ENCODE peak calls at places on chromosomes 5 and 9, in ten cellular contexts. One of them, this sample, is unnamed.

GRCh38 chr9:112049834-112050516 is 125.1 kb downstream of the SUSD1 start:
- DNase-seq in activated CD8-positive, alpha-beta memory T cell treated with anti-CD3 and anti-CD28 coated beads, Interleukin-2, amount 10 ng/mL, durations not matched to agents 7 days and 5 days: no peak
- DNase-seq in WTC11: no peak
- DNase-seq in stimulated activated CD4-positive, alpha-beta T cell treated with anti-CD3 and anti-CD28 coated beads, Interleukin-12 subunit alpha, Interleukin-12 subunit beta, amount 100 ng/mL, for 4 hours: no peak
- DNase-seq in NCI-H2081: no peak
- DNase-seq in activated T-cell treated with anti-CD3 and anti-CD28 coated beads, Interleukin-2, amount 50 U/mL, for 72 hours: no peak
- DNase-seq in A549: no peak
- DNase-seq in GM23338: no peak
- DNase-seq in HS-27A: no peak
- DNase-seq in neuronal stem cell: no peak
- DNase-seq in this sample: no peak

GRCh38 chr9:36151306-36152210 is 15.0 kb downstream of the GLIPR2 start:
- DNase-seq in activated CD8-positive, alpha-beta memory T cell treated with anti-CD3 and anti-CD28 coated beads, Interleukin-2, amount 10 ng/mL, durations not matched to agents 7 days and 5 days: peak
- DNase-seq in WTC11: no peak
- DNase-seq in stimulated activated CD4-positive, alpha-beta T cell treated with anti-CD3 and anti-CD28 coated beads, Interleukin-12 subunit alpha, Interleukin-12 subunit beta, amount 100 ng/mL, for 4 hours: peak
- DNase-seq in NCI-H2081: no peak
- DNase-seq in activated T-cell treated with anti-CD3 and anti-CD28 coated beads, Interleukin-2, amount 50 U/mL, for 72 hours: peak
- DNase-seq in A549: no peak
- DNase-seq in GM23338: no peak
- DNase-seq in HS-27A: no peak
- DNase-seq in neuronal stem cell: no peak
- DNase-seq in this sample: peak

GRCh38 chr5:65418661-65419060 is 63.1 kb downstream of the ADAMTS6 start:
- DNase-seq in activated CD8-positive, alpha-beta memory T cell treated with anti-CD3 and anti-CD28 coated beads, Interleukin-2, amount 10 ng/mL, durations not matched to agents 7 days and 5 days: no peak
- DNase-seq in WTC11: no peak
- DNase-seq in stimulated activated CD4-positive, alpha-beta T cell treated with anti-CD3 and anti-CD28 coated beads, Interleukin-12 subunit alpha, Interleukin-12 subunit beta, amount 100 ng/mL, for 4 hours: no peak
- DNase-seq in NCI-H2081: no peak
- DNase-seq in activated T-cell treated with anti-CD3 and anti-CD28 coated beads, Interleukin-2, amount 50 U/mL, for 72 hours: no peak
- DNase-seq in A549: no peak
- DNase-seq in GM23338: no peak
- DNase-seq in HS-27A: no peak
- DNase-seq in neuronal stem cell: no peak
- DNase-seq in this sample: peak

GRCh38 chr9:89052470-89053097 is 61.3 kb downstream of the S1PR3 start:
- DNase-seq in activated CD8-positive, alpha-beta memory T cell treated with anti-CD3 and anti-CD28 coated beads, Interleukin-2, amount 10 ng/mL, durations not matched to agents 7 days and 5 days: no peak
- DNase-seq in WTC11: no peak
- DNase-seq in stimulated activated CD4-positive, alpha-beta T cell treated with anti-CD3 and anti-CD28 coated beads, Interleukin-12 subunit alpha, Interleukin-12 subunit beta, amount 100 ng/mL, for 4 hours: no peak
- DNase-seq in NCI-H2081: no peak
- DNase-seq in activated T-cell treated with anti-CD3 and anti-CD28 coated beads, Interleukin-2, amount 50 U/mL, for 72 hours: no peak
- DNase-seq in A549: no peak
- DNase-seq in GM23338: no peak
- DNase-seq in HS-27A: no peak
- DNase-seq in neuronal stem cell: no peak
- DNase-seq in this sample: no peak

GRCh38 chr5:14767942-14768837 is 103.4 kb downstream of the ANKH start:
- DNase-seq in activated CD8-positive, alpha-beta memory T cell treated with anti-CD3 and anti-CD28 coated beads, Interleukin-2, amount 10 ng/mL, durations not matched to agents 7 days and 5 days: no peak
- DNase-seq in WTC11: no peak
- DNase-seq in stimulated activated CD4-positive, alpha-beta T cell treated with anti-CD3 and anti-CD28 coated beads, Interleukin-12 subunit alpha, Interleukin-12 subunit beta, amount 100 ng/mL, for 4 hours: no peak
- DNase-seq in NCI-H2081: peak
- DNase-seq in activated T-cell treated with anti-CD3 and anti-CD28 coated beads, Interleukin-2, amount 50 U/mL, for 72 hours: no peak
- DNase-seq in A549: no peak
- DNase-seq in GM23338: no peak
- DNase-seq in HS-27A: no peak
- DNase-seq in neuronal stem cell: no peak
- DNase-seq in this sample: no peak

GRCh38 chr5:68080282-68081050 is 135.1 kb upstream of the PIK3R1 start:
- DNase-seq in activated CD8-positive, alpha-beta memory T cell treated with anti-CD3 and anti-CD28 coated beads, Interleukin-2, amount 10 ng/mL, durations not matched to agents 7 days and 5 days: no peak
- DNase-seq in WTC11: no peak
- DNase-seq in stimulated activated CD4-positive, alpha-beta T cell treated with anti-CD3 and anti-CD28 coated beads, Interleukin-12 subunit alpha, Interleukin-12 subunit beta, amount 100 ng/mL, for 4 hours: no peak
- DNase-seq in NCI-H2081: no peak
- DNase-seq in activated T-cell treated with anti-CD3 and anti-CD28 coated beads, Interleukin-2, amount 50 U/mL, for 72 hours: no peak
- DNase-seq in A549: no peak
- DNase-seq in GM23338: no peak
- DNase-seq in HS-27A: no peak
- DNase-seq in neuronal stem cell: no peak
- DNase-seq in this sample: no peak

GRCh38 chr5:40441733-40442132 is 238.0 kb upstream of the PTGER4 start:
- DNase-seq in activated CD8-positive, alpha-beta memory T cell treated with anti-CD3 and anti-CD28 coated beads, Interleukin-2, amount 10 ng/mL, durations not matched to agents 7 days and 5 days: peak
- DNase-seq in WTC11: no peak
- DNase-seq in stimulated activated CD4-positive, alpha-beta T cell treated with anti-CD3 and anti-CD28 coated beads, Interleukin-12 subunit alpha, Interleukin-12 subunit beta, amount 100 ng/mL, for 4 hours: peak
- DNase-seq in NCI-H2081: no peak
- DNase-seq in activated T-cell treated with anti-CD3 and anti-CD28 coated beads, Interleukin-2, amount 50 U/mL, for 72 hours: peak
- DNase-seq in A549: no peak
- DNase-seq in GM23338: no peak
- DNase-seq in HS-27A: no peak
- DNase-seq in neuronal stem cell: no peak
- DNase-seq in this sample: no peak

GRCh38 chr5:180352116-180352975 is 790 bp downstream of the GFPT2 start:
- DNase-seq in activated CD8-positive, alpha-beta memory T cell treated with anti-CD3 and anti-CD28 coated beads, Interleukin-2, amount 10 ng/mL, durations not matched to agents 7 days and 5 days: no peak
- DNase-seq in WTC11: no peak
- DNase-seq in stimulated activated CD4-positive, alpha-beta T cell treated with anti-CD3 and anti-CD28 coated beads, Interleukin-12 subunit alpha, Interleukin-12 subunit beta, amount 100 ng/mL, for 4 hours: no peak
- DNase-seq in NCI-H2081: no peak
- DNase-seq in activated T-cell treated with anti-CD3 and anti-CD28 coated beads, Interleukin-2, amount 50 U/mL, for 72 hours: no peak
- DNase-seq in A549: peak
- DNase-seq in GM23338: peak
- DNase-seq in HS-27A: no peak
- DNase-seq in neuronal stem cell: peak
- DNase-seq in this sample: no peak

GRCh38 chr9:136564379-136564988 is 18.6 kb upstream of the NOTCH1 start:
- DNase-seq in activated CD8-positive, alpha-beta memory T cell treated with anti-CD3 and anti-CD28 coated beads, Interleukin-2, amount 10 ng/mL, durations not matched to agents 7 days and 5 days: no peak
- DNase-seq in WTC11: no peak
- DNase-seq in stimulated activated CD4-positive, alpha-beta T cell treated with anti-CD3 and anti-CD28 coated beads, Interleukin-12 subunit alpha, Interleukin-12 subunit beta, amount 100 ng/mL, for 4 hours: no peak
- DNase-seq in NCI-H2081: no peak
- DNase-seq in activated T-cell treated with anti-CD3 and anti-CD28 coated beads, Interleukin-2, amount 50 U/mL, for 72 hours: no peak
- DNase-seq in A549: no peak
- DNase-seq in GM23338: no peak
- DNase-seq in HS-27A: no peak
- DNase-seq in neuronal stem cell: no peak
- DNase-seq in this sample: no peak

GRCh38 chr5:172834570-172835245 is 657 bp downstream of the ERGIC1 start:
- DNase-seq in activated CD8-positive, alpha-beta memory T cell treated with anti-CD3 and anti-CD28 coated beads, Interleukin-2, amount 10 ng/mL, durations not matched to agents 7 days and 5 days: no peak
- DNase-seq in WTC11: peak
- DNase-seq in stimulated activated CD4-positive, alpha-beta T cell treated with anti-CD3 and anti-CD28 coated beads, Interleukin-12 subunit alpha, Interleukin-12 subunit beta, amount 100 ng/mL, for 4 hours: peak
- DNase-seq in NCI-H2081: no peak
- DNase-seq in activated T-cell treated with anti-CD3 and anti-CD28 coated beads, Interleukin-2, amount 50 U/mL, for 72 hours: no peak
- DNase-seq in A549: no peak
- DNase-seq in GM23338: peak
- DNase-seq in HS-27A: no peak
- DNase-seq in neuronal stem cell: no peak
- DNase-seq in this sample: no peak

This sample was measured in HS-5.